ENCODE peak calls at places on chromosomes 3 and 15, in six cellular contexts. V is right atrium auricular region; I is CD8-positive, alpha-beta T cell; F is ovary; E is psoas muscle; U is Panc1. B is an unnamed sample.

GRCh38 chr3:47299396-47300318 is 16.9 kb downstream of the KLHL18 start:
- DNase-seq in E (no peak), V (no peak), I (no peak), F (no peak), U (no peak), B (no peak)

GRCh38 chr15:83695901-83696425 is 42.0 kb downstream of the ADAMTSL3 start:
- DNase-seq in F (no peak), U (no peak), E (no peak), V (no peak), I (no peak), B (no peak)

GRCh38 chr15:67023517-67024321 is 41.7 kb upstream of the SMAD3 start:
- DNase-seq in F (peak; percentile 54), U (no peak), V (no peak), E (no peak), I (no peak), B (no peak)

GRCh38 chr3:47283596-47284364 is 1.0 kb downstream of the KLHL18 start:
- DNase-seq in F (peak; percentile 41), E (no peak), V (no peak), I (no peak), U (no peak), B (no peak)

GRCh38 chr3:112074616-112075497 is 11.3 kb upstream of the C3orf52 start:
- DNase-seq in E (no peak), V (no peak), F (no peak), I (peak; percentile 44), U (no peak), B (peak; percentile 97)

GRCh38 chr3:129211772-129212171 is 28.1 kb upstream of the CNBP start:
- DNase-seq in I (no peak), V (peak; percentile 74), E (peak; percentile 86), U (peak; percentile 97), F (peak; percentile 88), B (peak; percentile 82)

GRCh38 chr3:46965151-46965550 is 11.4 kb downstream of the CCDC12 start:
- DNase-seq in V (no peak), F (no peak), U (no peak), I (no peak), E (no peak), B (no peak)

GRCh38 chr3:128240232-128240631 is 87.0 kb downstream of the EEFSEC start:
- DNase-seq in I (no peak), U (no peak), E (no peak), V (no peak), F (no peak), B (no peak)

GRCh38 chr15:74130089-74130848 is at the start of gene ISLR2:
- DNase-seq in F (peak; percentile 41), I (no peak), U (no peak), E (peak; percentile 54), V (no peak), B (no peak)

GRCh38 chr3:108485146-108485545 is 25.2 kb downstream of the MYH15 start:
- DNase-seq in F (no peak), E (no peak), I (no peak), V (no peak), U (no peak), B (no peak)

GRCh38 chr3:122944671-122945151 is 82.9 kb downstream of the SEMA5B start:
- DNase-seq in F (no peak), V (no peak), I (no peak), E (no peak), U (no peak), B (no peak)

GRCh38 chr3:126064627-126065258 is 19.2 kb downstream of the SLC41A3 start:
- DNase-seq in I (no peak), V (no peak), E (no peak), F (no peak), U (no peak), B (no peak)

GRCh38 chr3:190455843-190456242 is 6.1 kb upstream of the TMEM207 start:
- DNase-seq in F (no peak), I (no peak), U (no peak), E (no peak), V (no peak), B (no peak)

GRCh38 chr3:40652072-40652471 is 127.3 kb downstream of the ZNF621 start:
- DNase-seq in I (no peak), F (no peak), E (no peak), V (no peak), U (no peak), B (no peak)

GRCh38 chr3:49675912-49676311 is 1.8 kb downstream of the APEH start:
- DNase-seq in U (no peak), I (no peak), F (no peak), E (no peak), V (no peak), B (no peak)

GRCh38 chr3:184537885-184538599 is 23.5 kb upstream of the EPHB3 start:
- DNase-seq in E (no peak), U (no peak), I (no peak), F (no peak), V (peak; percentile 2), B (no peak)

GRCh38 chr3:30098656-30099454 is 507.5 kb upstream of the TGFBR2 start:
- DNase-seq in V (no peak), E (no peak), F (no peak), I (no peak), U (no peak), B (peak; percentile 21)

GRCh38 chr3:157499342-157499963 is 3.8 kb downstream of the VEPH1 start:
- DNase-seq in U (no peak), I (no peak), V (no peak), E (peak; percentile 43), F (no peak), B (peak; percentile 77)

GRCh38 chr3:108292465-108292864 is 3.9 kb upstream of the HHLA2 start:
- DNase-seq in I (no peak), V (no peak), E (no peak), F (no peak), U (no peak), B (no peak)

GRCh38 chr3:183664913-183665381 is 29.5 kb downstream of the KLHL24 start:
- DNase-seq in E (no peak), V (no peak), I (no peak), U (peak; percentile 41), F (no peak), B (peak; percentile 52)

GRCh38 chr3:58021072-58021959 is 13.1 kb downstream of the FLNB start:
- DNase-seq in I (no peak), F (no peak), E (no peak), U (no peak), V (no peak), B (no peak)

GRCh38 chr15:77579498-77580188 is 53.1 kb downstream of the LINGO1 start:
- DNase-seq in I (no peak), V (no peak), F (no peak), E (no peak), U (no peak), B (no peak)

GRCh38 chr15:68730491-68731317 is 90.0 kb downstream of the ANP32A start:
- DNase-seq in V (no peak), U (no peak), I (no peak), E (peak; percentile 53), F (peak; percentile 68), B (peak; percentile 32)

GRCh38 chr3:19348929-19349564 is 200.7 kb downstream of the KCNH8 start:
- DNase-seq in U (peak; percentile 17), E (no peak), V (no peak), I (no peak), F (no peak), B (no peak)

GRCh38 chr15:64284037-64284436 is 71.9 kb downstream of the CSNK1G1 start:
- DNase-seq in V (no peak), F (no peak), U (no peak), I (no peak), E (no peak), B (no peak)

GRCh38 chr15:60494108-60494507 is 15.2 kb upstream of the ICE2 start:
- DNase-seq in F (no peak), E (no peak), I (no peak), U (no peak), V (no peak), B (no peak)

GRCh38 chr3:71325715-71326114 is 257.8 kb downstream of the FOXP1 start:
- DNase-seq in F (no peak), E (no peak), I (no peak), V (no peak), U (no peak), B (no peak)

GRCh38 chr3:100777271-100777670 is 68.0 kb downstream of the TFG start:
- DNase-seq in I (no peak), U (no peak), E (no peak), V (no peak), F (no peak), B (no peak)

GRCh38 chr15:81317642-81318017 is 6.3 kb downstream of the STARD5 start:
- DNase-seq in U (no peak), E (no peak), I (no peak), F (no peak), V (no peak), B (no peak)

GRCh38 chr15:81313686-81314085 is 10.3 kb downstream of the STARD5 start:
- DNase-seq in V (no peak), U (no peak), E (no peak), F (no peak), I (no peak), B (no peak)

GRCh38 chr15:81314378-81314777 is 9.6 kb downstream of the STARD5 start:
- DNase-seq in F (no peak), I (no peak), E (no peak), U (no peak), V (no peak), B (no peak)

GRCh38 chr15:81315452-81316203 is 8.3 kb downstream of the STARD5 start:
- DNase-seq in I (peak; percentile 73), V (no peak), U (no peak), E (no peak), F (no peak), B (no peak)

GRCh38 chr15:81316267-81316666 is 7.7 kb downstream of the STARD5 start:
- DNase-seq in E (no peak), U (no peak), I (no peak), F (no peak), V (no peak), B (no peak)
- H3K36me3 ChIP-seq in E (no peaks in the 10 kb centered on the region), U (no peaks in the 10 kb centered on the region), I (peaks cover 24% of the 10 kb centered on the region), F (no peaks in the 10 kb centered on the region), V (peaks cover 6% of the 10 kb centered on the region), B (no peaks in the 10 kb centered on the region)

GRCh38 chr15:54803139-54803808 is 393.5 kb downstream of the RSL24D1 start:
- DNase-seq in V (no peak), U (peak; percentile 2), F (no peak), I (no peak), E (no peak), B (no peak)
- H3K36me3 ChIP-seq in V (no peaks in the 10 kb centered on the region), U (no peaks in the 10 kb centered on the region), F (no peaks in the 10 kb centered on the region), I (no peaks in the 10 kb centered on the region), E (no peaks in the 10 kb centered on the region), B (no peaks in the 10 kb centered on the region)

GRCh38 chr3:87199621-87200020 is 27.5 kb upstream of the CHMP2B start:
- DNase-seq in E (no peak), V (no peak), U (no peak), F (no peak), I (no peak), B (no peak)
- H3K36me3 ChIP-seq in E (no peaks in the 10 kb centered on the region), V (no peaks in the 10 kb centered on the region), U (no peaks in the 10 kb centered on the region), F (no peaks in the 10 kb centered on the region), I (no peaks in the 10 kb centered on the region), B (no peaks in the 10 kb centered on the region)

DNA sequence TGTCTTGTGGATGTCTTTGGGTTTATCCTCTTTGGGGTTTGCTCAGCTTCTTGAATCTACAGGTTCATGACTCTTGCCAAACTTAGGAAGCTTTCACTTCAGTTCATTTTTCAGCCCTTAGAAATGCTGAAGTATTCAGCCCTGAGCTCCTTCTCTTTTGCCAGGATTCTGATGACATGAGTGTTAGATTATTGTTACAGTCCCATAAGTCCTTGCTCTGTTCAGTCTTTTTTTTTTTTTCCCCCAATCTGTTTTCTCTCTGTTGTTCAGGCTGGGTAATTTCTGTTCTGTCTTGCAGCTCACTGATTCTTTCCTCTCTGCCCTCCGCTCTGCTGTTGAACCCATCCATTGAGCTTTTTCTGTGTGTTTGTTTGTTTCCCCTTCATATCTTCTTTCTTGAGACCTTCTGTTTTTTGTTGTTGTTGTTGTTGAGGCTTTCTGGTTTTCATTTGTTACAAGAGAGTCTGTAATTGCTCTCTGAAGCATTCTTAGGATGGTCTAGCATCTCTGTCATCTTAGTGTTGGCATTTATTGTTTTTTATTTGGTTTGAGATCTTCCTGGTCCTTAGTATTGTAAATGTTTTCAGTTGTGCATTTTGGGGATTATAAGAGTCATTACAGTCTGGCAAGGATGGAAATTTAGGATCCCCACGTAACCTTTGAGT is 18.4 kb downstream of the LRCH3 start:
- DNase-seq in I (no peak), V (no peak), F (no peak), E (no peak), U (no peak), B (no peak)
- H3K36me3 ChIP-seq in I (no peaks in the 10 kb centered on the region), V (no peaks in the 10 kb centered on the region), F (no peaks in the 10 kb centered on the region), E (no peaks in the 10 kb centered on the region), U (no peaks in the 10 kb centered on the region), B (no peaks in the 10 kb centered on the region)